ENCODE peak calls at places on chromosome 12, in four cellular contexts. One of them, this sample, is unnamed.

GRCh38 chr12:12008931-12009611 is 61.7 kb upstream of the BCL2L14 start:
- DNase-seq in A549: no peak
- DNase-seq in mesendoderm: peak; percentile 92
- DNase-seq in lower lobe of right lung: no peak
- DNase-seq in this sample: peak; percentile 73

GRCh38 chr12:51972849-51973273 is 21.4 kb downstream of the ACVR1B start:
- DNase-seq in lower lobe of right lung: peak; percentile 87
- DNase-seq in mesendoderm: peak; percentile 81
- DNase-seq in A549: no peak
- DNase-seq in this sample: peak; percentile 77

GRCh38 chr12:3250576-3250975 is 173.4 kb downstream of the TSPAN9 start:
- DNase-seq in lower lobe of right lung: no peak
- DNase-seq in mesendoderm: no peak
- DNase-seq in A549: no peak
- DNase-seq in this sample: no peak

GRCh38 chr12:115569694-115570093 is 707.8 kb downstream of the MED13L start:
- DNase-seq in lower lobe of right lung: no peak
- DNase-seq in A549: peak; percentile 29
- DNase-seq in mesendoderm: peak; percentile 53
- DNase-seq in this sample: no peak

GRCh38 chr12:96194901-96195844 is 998 bp downstream of the ELK3 start:
- DNase-seq in A549: peak; percentile 82
- DNase-seq in lower lobe of right lung: no peak
- DNase-seq in mesendoderm: peak; percentile 84
- DNase-seq in this sample: peak; percentile 94

GRCh38 chr12:6792522-6793201 is 3.3 kb downstream of the CD4 start:
- DNase-seq in A549: no peak
- DNase-seq in mesendoderm: no peak
- DNase-seq in lower lobe of right lung: peak; percentile 71
- DNase-seq in this sample: no peak

GRCh38 chr12:9030776-9031175 is 41.4 kb downstream of the KLRG1 start:
- DNase-seq in A549: no peak
- DNase-seq in lower lobe of right lung: no peak
- DNase-seq in mesendoderm: peak; percentile 86
- DNase-seq in this sample: no peak

GRCh38 chr12:3090238-3091029 is 13.3 kb downstream of the TSPAN9 start:
- DNase-seq in mesendoderm: no peak
- DNase-seq in lower lobe of right lung: no peak
- DNase-seq in A549: no peak
- DNase-seq in this sample: no peak

GRCh38 chr12:123067654-123068053 is 83.2 kb downstream of the PITPNM2 start:
- DNase-seq in lower lobe of right lung: no peak
- DNase-seq in mesendoderm: no peak
- DNase-seq in A549: no peak
- DNase-seq in this sample: no peak

GRCh38 chr12:90945070-90945649 is 9.8 kb downstream of the CCER1 start:
- DNase-seq in mesendoderm: no peak
- DNase-seq in A549: peak; percentile 56
- DNase-seq in lower lobe of right lung: no peak
- DNase-seq in this sample: peak; percentile 65

GRCh38 chr12:114760151-114760877 is 76.3 kb upstream of the TBX3 start:
- DNase-seq in lower lobe of right lung: no peak
- DNase-seq in mesendoderm: no peak
- DNase-seq in A549: peak; percentile 36
- DNase-seq in this sample: no peak

GRCh38 chr12:123363743-123364531 is 710 bp downstream of the SBNO1 start:
- DNase-seq in mesendoderm: peak; percentile 44
- DNase-seq in lower lobe of right lung: peak; percentile 65
- DNase-seq in A549: peak; percentile 52
- DNase-seq in this sample: peak; percentile 50

GRCh38 chr12:5140190-5140589 is 96.5 kb downstream of the KCNA5 start:
- DNase-seq in A549: no peak
- DNase-seq in lower lobe of right lung: no peak
- DNase-seq in mesendoderm: no peak
- DNase-seq in this sample: no peak

GRCh38 chr12:93180566-93180965 is 197.2 kb upstream of the NUDT4 start:
- DNase-seq in lower lobe of right lung: no peak
- DNase-seq in A549: no peak
- DNase-seq in mesendoderm: no peak
- DNase-seq in this sample: no peak

GRCh38 chr12:65430571-65431306 is 152.3 kb downstream of the MSRB3 start:
- DNase-seq in A549: peak; percentile 22
- DNase-seq in lower lobe of right lung: no peak
- DNase-seq in mesendoderm: peak; percentile 70
- DNase-seq in this sample: peak; percentile 82

GRCh38 chr12:130920711-130921381 is 32.9 kb upstream of the ADGRD1 start:
- DNase-seq in lower lobe of right lung: peak; percentile 88
- DNase-seq in mesendoderm: no peak
- DNase-seq in A549: peak; percentile 51
- DNase-seq in this sample: no peak

GRCh38 chr12:108826807-108827721 is 30.3 kb downstream of the SSH1 start:
- DNase-seq in mesendoderm: no peak
- DNase-seq in lower lobe of right lung: peak; percentile 35
- DNase-seq in A549: no peak
- DNase-seq in this sample: no peak

GRCh38 chr12:44240186-44240585 is 404.3 kb downstream of the TMEM117 start:
- DNase-seq in mesendoderm: no peak
- DNase-seq in A549: no peak
- DNase-seq in lower lobe of right lung: no peak
- DNase-seq in this sample: no peak

GRCh38 chr12:101781834-101782543 is 42.7 kb upstream of the SYCP3 start:
- DNase-seq in mesendoderm: no peak
- DNase-seq in A549: no peak
- DNase-seq in lower lobe of right lung: no peak
- DNase-seq in this sample: no peak

GRCh38 chr12:27966870-27967269 is 5.7 kb downstream of the PTHLH start:
- DNase-seq in A549: peak; percentile 91
- DNase-seq in lower lobe of right lung: no peak
- DNase-seq in mesendoderm: peak; percentile 89
- DNase-seq in this sample: peak; percentile 90

GRCh38 chr12:131116437-131117117 is 162.9 kb downstream of the ADGRD1 start:
- DNase-seq in A549: peak; percentile 36
- DNase-seq in mesendoderm: peak; percentile 59
- DNase-seq in lower lobe of right lung: peak; percentile 28
- DNase-seq in this sample: no peak

GRCh38 chr12:123948401-123949117 is 24.1 kb downstream of the CCDC92 start:
- DNase-seq in mesendoderm: no peak
- DNase-seq in A549: no peak
- DNase-seq in lower lobe of right lung: no peak
- DNase-seq in this sample: no peak

GRCh38 chr12:122979908-122980191 is 631 bp upstream of the ARL6IP4 start:
- DNase-seq in A549: no peak
- DNase-seq in lower lobe of right lung: no peak
- DNase-seq in mesendoderm: no peak
- DNase-seq in this sample: peak; percentile 39

DNA sequence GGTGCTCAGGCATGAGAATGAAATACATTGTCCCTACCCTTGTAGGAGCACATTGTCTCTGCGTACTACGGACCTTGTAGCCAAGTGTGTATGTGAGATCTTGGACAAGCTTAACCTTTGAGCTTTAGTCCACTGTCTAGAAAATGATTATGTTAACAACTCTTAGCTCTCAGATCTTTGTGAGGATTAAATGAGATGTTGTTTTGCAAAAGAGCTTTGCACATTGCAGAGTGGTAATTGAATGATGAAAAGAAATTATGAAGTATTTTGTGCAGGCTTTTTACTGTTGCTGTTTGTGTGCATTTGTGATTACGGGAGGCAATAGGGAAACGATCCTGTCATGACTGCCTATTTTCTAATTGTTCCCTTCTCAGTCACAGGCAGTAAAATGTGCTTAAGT is 447.6 kb downstream of the PDZRN4 start:
- DNase-seq in mesendoderm: no peak
- DNase-seq in A549: no peak
- DNase-seq in lower lobe of right lung: no peak
- DNase-seq in this sample: no peak
- H3K27ac ChIP-seq in mesendoderm: no peak overlapping the region
- H3K27ac ChIP-seq in A549: no peak overlapping the region
- H3K27ac ChIP-seq in lower lobe of right lung: no peak overlapping the region
- H3K27ac ChIP-seq in this sample: no peak overlapping the region

DNA sequence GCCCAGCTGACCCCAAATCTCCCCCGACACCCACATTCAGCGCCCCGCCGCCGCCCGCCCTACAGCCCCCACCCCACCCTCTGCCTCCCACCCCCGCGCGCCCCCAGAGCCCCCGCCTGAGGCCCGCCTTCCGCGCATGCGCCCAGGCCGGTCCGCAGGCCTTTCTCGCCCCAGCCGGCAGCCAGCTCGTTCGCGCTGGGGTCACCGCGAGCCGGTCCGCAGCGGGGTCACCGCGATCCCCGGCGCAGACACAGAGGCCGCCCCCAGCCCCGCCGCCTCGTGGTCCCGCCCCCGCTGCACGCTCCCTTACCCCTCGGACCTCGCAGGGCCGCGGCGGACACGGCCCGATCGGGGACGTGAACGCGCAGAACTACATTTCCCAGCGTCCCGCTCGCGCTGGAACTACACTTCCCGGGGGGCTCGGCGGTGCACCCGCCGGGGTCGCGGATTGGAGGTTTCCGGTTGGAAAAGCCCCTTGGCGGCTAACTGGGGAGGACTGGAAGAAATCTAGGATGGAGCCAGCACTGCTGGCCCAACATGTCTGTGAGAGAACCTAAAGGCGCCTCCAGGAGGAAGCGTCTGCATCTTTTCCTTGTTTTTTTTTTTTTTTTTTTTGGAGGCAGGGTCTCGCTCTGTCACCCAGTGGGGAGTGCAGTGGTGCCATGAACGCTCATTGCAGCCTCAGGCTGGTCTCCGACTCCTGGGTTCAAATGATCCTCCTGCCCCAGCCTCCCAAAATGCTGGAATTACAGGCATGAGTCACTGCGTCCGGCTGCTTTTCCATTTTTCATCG is at the start of gene ZNF605:
- DNase-seq in lower lobe of right lung: peak; percentile 92
- DNase-seq in mesendoderm: peak; percentile 96
- DNase-seq in A549: peak; percentile 92
- DNase-seq in this sample: peak; percentile 95
- H3K4me3 ChIP-seq in lower lobe of right lung: peak within 1 kb of the TSS; percentile 88
- H3K4me3 ChIP-seq in mesendoderm: peak within 1 kb of the TSS; percentile 42
- H3K4me3 ChIP-seq in A549: peak within 1 kb of the TSS; percentile 83
- H3K4me3 ChIP-seq in this sample: peak within 1 kb of the TSS; percentile 71

DNA sequence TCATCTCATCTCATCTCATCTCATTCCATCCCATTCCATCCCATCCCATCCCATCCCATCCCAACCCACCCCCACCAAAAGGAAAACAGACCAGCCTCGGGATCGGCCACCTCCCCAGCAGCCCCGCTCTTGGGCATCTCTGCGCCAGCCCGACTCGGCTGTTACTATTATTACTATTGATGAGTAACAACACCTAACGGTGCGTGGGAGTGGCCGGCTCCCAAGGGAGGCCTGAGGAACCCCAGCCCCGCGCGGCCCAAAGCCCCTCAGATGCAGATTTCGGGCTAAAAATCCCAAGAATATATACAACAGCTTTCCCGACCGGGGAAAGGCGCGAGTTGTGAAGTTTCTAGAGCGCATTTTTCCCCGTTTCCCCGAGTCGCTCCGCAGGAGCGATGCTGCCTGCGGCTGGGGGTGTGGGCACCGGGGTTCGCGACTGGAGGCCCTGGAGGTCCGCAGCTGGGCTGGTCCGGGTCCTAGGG is 594 bp downstream of the NT5DC3 start:
- DNase-seq in lower lobe of right lung: peak; percentile 55
- DNase-seq in A549: peak; percentile 40
- DNase-seq in mesendoderm: peak; percentile 28
- DNase-seq in this sample: peak; percentile 39
- H3K27ac ChIP-seq in lower lobe of right lung: peak overlapping the region; percentile 54
- H3K27ac ChIP-seq in A549: peak overlapping the region; percentile 93
- H3K27ac ChIP-seq in mesendoderm: no peak overlapping the region
- H3K27ac ChIP-seq in this sample: peak overlapping the region; percentile 77

GRCh38 chr12:608921-609320 is 54.3 kb downstream of the NINJ2 start:
- DNase-seq in A549: no peak
- DNase-seq in mesendoderm: no peak
- DNase-seq in lower lobe of right lung: no peak
- DNase-seq in this sample: no peak
- H3K4me3 ChIP-seq in A549: no peak overlapping the region
- H3K4me3 ChIP-seq in mesendoderm: no peak overlapping the region
- H3K4me3 ChIP-seq in lower lobe of right lung: no peak overlapping the region
- H3K4me3 ChIP-seq in this sample: no peak overlapping the region

DNA sequence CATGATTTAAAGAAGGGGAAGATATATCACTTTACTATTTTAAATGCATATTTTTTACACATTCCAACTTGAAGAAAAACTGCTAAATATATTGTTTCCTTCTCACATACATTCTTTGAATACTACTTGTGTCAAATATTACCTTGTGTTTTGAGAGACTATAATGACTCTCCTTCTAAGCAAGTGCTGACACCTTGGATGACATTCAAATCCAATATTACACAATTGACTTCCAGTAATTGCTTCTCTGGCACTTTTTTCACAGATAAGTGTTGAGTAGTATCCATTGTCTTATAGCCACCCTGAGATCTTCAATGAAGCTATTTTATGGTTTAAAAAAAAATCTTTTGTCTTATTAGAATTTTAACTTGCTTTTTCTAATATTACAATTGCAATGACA is 61.2 kb upstream of the ST8SIA1 start:
- DNase-seq in mesendoderm: no peak
- DNase-seq in lower lobe of right lung: no peak
- DNase-seq in A549: no peak
- DNase-seq in this sample: no peak
- H3K27ac ChIP-seq in mesendoderm: no peak overlapping the region
- H3K27ac ChIP-seq in lower lobe of right lung: no peak overlapping the region
- H3K27ac ChIP-seq in A549: no peak overlapping the region
- H3K27ac ChIP-seq in this sample: no peak overlapping the region

DNA sequence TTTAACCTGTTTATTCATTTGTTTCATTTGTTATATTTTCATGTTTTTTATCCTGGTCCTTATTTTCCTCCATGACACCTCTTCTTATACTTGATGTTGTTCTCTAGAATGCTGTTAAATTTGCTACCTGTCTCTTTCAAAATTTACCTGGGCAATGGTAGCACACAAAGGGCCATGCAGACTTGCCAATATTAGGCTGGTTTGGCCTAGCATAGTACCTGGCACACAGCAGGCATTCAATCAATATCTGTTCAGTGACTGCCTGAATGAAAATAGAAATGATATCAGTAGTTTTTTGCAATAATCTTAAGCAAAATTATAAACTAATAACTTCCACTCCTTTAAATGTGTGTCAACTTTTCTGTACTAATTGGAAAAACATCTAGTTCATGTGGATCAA is 325.1 kb downstream of the APAF1 start:
- DNase-seq in A549: no peak
- DNase-seq in mesendoderm: no peak
- DNase-seq in lower lobe of right lung: no peak
- DNase-seq in this sample: no peak
- H3K4me3 ChIP-seq in A549: no peak overlapping the region
- H3K4me3 ChIP-seq in mesendoderm: no peak overlapping the region
- H3K4me3 ChIP-seq in lower lobe of right lung: no peak overlapping the region
- H3K4me3 ChIP-seq in this sample: no peak overlapping the region